ENCODE peak calls at places on chromosome 20, in seven cellular contexts. X is uterus, J is NCI-H1105 treated with DMSO at 0.1 percent for 48 hours, U is GM20000, L is fibroblast of lung, Z is endothelial cell, S is T-helper 2 cell. T is an unnamed sample.

GRCh38 chr20:17633850-17634500 is 48.1 kb downstream of the RRBP1 start:
- DNase-seq in X (no peak), J (no peak), U (no peak), L (no peak), Z (no peak), S (no peak), T (no peak)

GRCh38 chr20:5353624-5354496 is 37.1 kb upstream of the PROKR2 start:
- DNase-seq in X (no peak), J (no peak), U (no peak), L (peak; percentile 59), Z (no peak), S (no peak), T (no peak)

GRCh38 chr20:46308258-46309157 is at the start of gene CDH22:
- DNase-seq in X (no peak), J (peak; percentile 83), U (peak; percentile 78), L (peak; percentile 18), Z (peak; percentile 69), S (peak; percentile 20), T (no peak)

GRCh38 chr20:63487781-63488241 is 11.1 kb downstream of the EEF1A2 start:
- DNase-seq in X (no peak), J (no peak), U (no peak), L (no peak), Z (no peak), S (no peak), T (no peak)

GRCh38 chr20:57594092-57594911 is 25.9 kb downstream of the ZBP1 start:
- DNase-seq in X (no peak), J (peak; percentile 32), U (peak; percentile 78), L (peak; percentile 11), Z (peak; percentile 68), S (peak; percentile 43), T (no peak)

GRCh38 chr20:23305098-23305497 is 45.5 kb upstream of the NXT1 start:
- DNase-seq in X (no peak), J (no peak), U (no peak), L (peak; percentile 45), Z (no peak), S (no peak), T (no peak)

GRCh38 chr20:56860413-56860812 is 231.3 kb downstream of the TFAP2C start:
- DNase-seq in X (peak; percentile 64), J (no peak), U (no peak), L (no peak), Z (no peak), S (no peak), T (no peak)

GRCh38 chr20:13567663-13568062 is 71.1 kb downstream of the TASP1 start:
- DNase-seq in X (no peak), J (no peak), U (no peak), L (no peak), Z (peak; percentile 11), S (no peak), T (no peak)

GRCh38 chr20:24702501-24703283 is 233.3 kb downstream of the SYNDIG1 start:
- DNase-seq in X (no peak), J (no peak), U (no peak), L (no peak), Z (no peak), S (no peak), T (no peak)

GRCh38 chr20:3651204-3651970 is 11.8 kb downstream of the GFRA4 start:
- DNase-seq in X (no peak), J (no peak), U (no peak), L (no peak), Z (no peak), S (no peak), T (no peak)

GRCh38 chr20:61872371-61872900 is 193.2 kb downstream of the TAF4 start:
- DNase-seq in X (no peak), J (no peak), U (no peak), L (no peak), Z (no peak), S (no peak), T (no peak)

GRCh38 chr20:2986466-2986865 is 57.0 kb upstream of the GNRH2 start:
- DNase-seq in X (no peak), J (no peak), U (no peak), L (no peak), Z (no peak), S (no peak), T (no peak)

GRCh38 chr20:53695797-53696527 is 102.3 kb upstream of the ZNF217 start:
- DNase-seq in X (no peak), J (no peak), U (no peak), L (no peak), Z (no peak), S (no peak), T (no peak)

GRCh38 chr20:44011251-44011940 is 96.7 kb downstream of the TOX2 start:
- DNase-seq in X (no peak), J (peak; percentile 29), U (no peak), L (no peak), Z (no peak), S (no peak), T (no peak)

GRCh38 chr20:41392871-41393704 is 26.5 kb upstream of the EMILIN3 start:
- DNase-seq in X (peak; percentile 83), J (no peak), U (no peak), L (no peak), Z (no peak), S (no peak), T (no peak)

GRCh38 chr20:64223526-64224067 is 32.0 kb upstream of the PCMTD2 start:
- DNase-seq in X (peak; percentile 23), J (no peak), U (no peak), L (peak; percentile 44), Z (peak; percentile 78), S (no peak), T (peak; percentile 52)

GRCh38 chr20:53574259-53574789 is 19.3 kb downstream of the ZNF217 start:
- DNase-seq in X (no peak), J (no peak), U (no peak), L (no peak), Z (no peak), S (no peak), T (no peak)

GRCh38 chr20:20386192-20386591 is 18.3 kb downstream of the INSM1 start:
- DNase-seq in X (no peak), J (no peak), U (no peak), L (no peak), Z (no peak), S (no peak), T (no peak)

GRCh38 chr20:7392551-7392950 is 547.7 kb downstream of the HAO1 start:
- DNase-seq in X (no peak), J (no peak), U (no peak), L (peak; percentile 82), Z (no peak), S (no peak), T (no peak)

GRCh38 chr20:48574383-48574782 is 253.4 kb downstream of the PREX1 start:
- DNase-seq in X (no peak), J (no peak), U (no peak), L (no peak), Z (no peak), S (no peak), T (peak; percentile 63)

GRCh38 chr20:50731930-50732690 is 730 bp downstream of the PARD6B start:
- DNase-seq in X (no peak), J (no peak), U (no peak), L (no peak), Z (no peak), S (no peak), T (no peak)

GRCh38 chr20:20897922-20898321 is 185.5 kb upstream of the RALGAPA2 start:
- DNase-seq in X (no peak), J (no peak), U (no peak), L (no peak), Z (no peak), S (no peak), T (no peak)

GRCh38 chr20:52132337-52132736 is 59.2 kb downstream of the ZFP64 start:
- DNase-seq in X (no peak), J (no peak), U (no peak), L (no peak), Z (no peak), S (no peak), T (no peak)

GRCh38 chr20:49948178-49948577 is 12.0 kb downstream of the RNF114 start:
- DNase-seq in X (no peak), J (no peak), U (no peak), L (no peak), Z (no peak), S (no peak), T (no peak)

GRCh38 chr20:20535051-20535450 is 167.1 kb downstream of the INSM1 start:
- DNase-seq in X (no peak), J (no peak), U (no peak), L (no peak), Z (no peak), S (no peak), T (no peak)

GRCh38 chr20:24584538-24585356 is 115.3 kb downstream of the SYNDIG1 start:
- DNase-seq in X (no peak), J (no peak), U (no peak), L (peak; percentile 47), Z (no peak), S (no peak), T (no peak)

GRCh38 chr20:2006452-2007381 is 12.9 kb upstream of the PDYN start:
- DNase-seq in X (no peak), J (peak; percentile 54), U (peak; percentile 66), L (peak; percentile 70), Z (peak; percentile 32), S (no peak), T (no peak)

GRCh38 chr20:45946149-45946970 is 11.9 kb downstream of the PCIF1 start:
- DNase-seq in X (no peak), J (no peak), U (no peak), L (peak; percentile 41), Z (no peak), S (no peak), T (no peak)

GRCh38 chr20:36106606-36107005 is 47.9 kb upstream of the EPB41L1 start:
- DNase-seq in X (no peak), J (no peak), U (no peak), L (no peak), Z (no peak), S (no peak), T (no peak)

GRCh38 chr20:46512943-46513844 is at the start of gene ZNF334:
- DNase-seq in X (peak; percentile 36), J (peak; percentile 88), U (peak; percentile 71), L (peak; percentile 44), Z (peak; percentile 63), S (no peak), T (peak; percentile 79)

GRCh38 chr20:48467622-48468021 is 360.2 kb downstream of the PREX1 start:
- DNase-seq in X (no peak), J (no peak), U (peak; percentile 60), L (no peak), Z (no peak), S (no peak), T (peak; percentile 48)

GRCh38 chr20:19609642-19610223 is 148.3 kb upstream of the RIN2 start:
- DNase-seq in X (no peak), J (no peak), U (no peak), L (peak; percentile 65), Z (no peak), S (no peak), T (no peak)

GRCh38 chr20:5569021-5569420 is 181.2 kb upstream of the SHLD1 start:
- DNase-seq in X (peak; percentile 32), J (peak; percentile 76), U (peak; percentile 26), L (peak; percentile 18), Z (peak; percentile 37), S (peak; percentile 28), T (no peak)

GRCh38 chr20:58494923-58495622 is 20.1 kb downstream of the APCDD1L start:
- DNase-seq in X (no peak), J (no peak), U (no peak), L (no peak), Z (no peak), S (no peak), T (no peak)

GRCh38 chr20:4147319-4147718 is 132.0 kb upstream of the RNF24 start:
- DNase-seq in X (no peak), J (no peak), U (peak; percentile 12), L (peak; percentile 59), Z (no peak), S (no peak), T (no peak)

GRCh38 chr20:31918471-31919105 is 33.3 kb downstream of the PDRG1 start:
- DNase-seq in X (no peak), J (no peak), U (no peak), L (no peak), Z (no peak), S (no peak), T (no peak)

GRCh38 chr20:59406446-59406845 is 106.0 kb downstream of the EDN3 start:
- DNase-seq in X (no peak), J (no peak), U (no peak), L (no peak), Z (no peak), S (no peak), T (no peak)

GRCh38 chr20:38013891-38014290 is 19.4 kb downstream of the TTI1 start:
- DNase-seq in X (no peak), J (no peak), U (no peak), L (no peak), Z (no peak), S (no peak), T (no peak)